ENCODE peak calls at places on chromosomes 16 and 17, in five cellular contexts. M, E, F, O and H are unnamed samples.

GRCh38 chr16:53904533-53904932 is 200.6 kb downstream of the FTO start:
- DNase-seq in F (no peak), E (no peak), O (no peak), M (no peak), H (no peak)

GRCh38 chr16:55853114-55853513 is 20.2 kb upstream of the CES1 start:
- DNase-seq in E (no peak), O (no peak), M (no peak), F (no peak), H (no peak)

GRCh38 chr16:50848755-50849514 is 107.0 kb downstream of the CYLD start:
- DNase-seq in M (no peak), O (no peak), E (no peak), F (peak; percentile 73), H (no peak)

GRCh38 chr17:3968886-3969524 is 4.8 kb upstream of the ATP2A3 start:
- DNase-seq in M (no peak), F (no peak), E (no peak), O (no peak), H (no peak)

GRCh38 chr16:28218109-28218508 is 6.3 kb upstream of the XPO6 start:
- DNase-seq in M (peak; percentile 27), E (peak; percentile 47), O (no peak), F (no peak), H (no peak)

GRCh38 chr17:77453613-77454559 is 313.1 kb downstream of the SEC14L1 start:
- DNase-seq in M (peak; percentile 89), O (no peak), E (no peak), F (peak; percentile 92), H (no peak)

GRCh38 chr17:12985431-12986285 is 32.2 kb downstream of the ELAC2 start:
- DNase-seq in O (peak; percentile 53), M (no peak), E (no peak), F (no peak), H (no peak)

GRCh38 chr16:59047114-59047513 is 313.0 kb upstream of the GOT2 start:
- DNase-seq in O (no peak), E (no peak), F (no peak), M (no peak), H (no peak)

GRCh38 chr17:31269597-31269996 is 27.4 kb downstream of the OMG start:
- DNase-seq in M (no peak), O (no peak), F (no peak), E (peak; percentile 32), H (no peak)
- TF ChIP-seq CTCF in M (no peak), O (no peak), F (no peak), E (no peak), H (no peak)

GRCh38 chr17:65609749-65610148 is 48.3 kb upstream of the AXIN2 start:
- DNase-seq in E (no peak), M (peak; percentile 28), F (no peak), O (no peak), H (no peak)

GRCh38 chr17:65604070-65604469 is 42.6 kb upstream of the AXIN2 start:
- DNase-seq in O (no peak), M (no peak), F (no peak), E (no peak), H (no peak)

GRCh38 chr17:65609303-65609702 is 47.9 kb upstream of the AXIN2 start:
- DNase-seq in M (no peak), F (no peak), E (no peak), O (no peak), H (no peak)
- TF ChIP-seq POLR2A in M (no peak), F (no peak), E (no peak), O (no peak), H (no peak)

DNA sequence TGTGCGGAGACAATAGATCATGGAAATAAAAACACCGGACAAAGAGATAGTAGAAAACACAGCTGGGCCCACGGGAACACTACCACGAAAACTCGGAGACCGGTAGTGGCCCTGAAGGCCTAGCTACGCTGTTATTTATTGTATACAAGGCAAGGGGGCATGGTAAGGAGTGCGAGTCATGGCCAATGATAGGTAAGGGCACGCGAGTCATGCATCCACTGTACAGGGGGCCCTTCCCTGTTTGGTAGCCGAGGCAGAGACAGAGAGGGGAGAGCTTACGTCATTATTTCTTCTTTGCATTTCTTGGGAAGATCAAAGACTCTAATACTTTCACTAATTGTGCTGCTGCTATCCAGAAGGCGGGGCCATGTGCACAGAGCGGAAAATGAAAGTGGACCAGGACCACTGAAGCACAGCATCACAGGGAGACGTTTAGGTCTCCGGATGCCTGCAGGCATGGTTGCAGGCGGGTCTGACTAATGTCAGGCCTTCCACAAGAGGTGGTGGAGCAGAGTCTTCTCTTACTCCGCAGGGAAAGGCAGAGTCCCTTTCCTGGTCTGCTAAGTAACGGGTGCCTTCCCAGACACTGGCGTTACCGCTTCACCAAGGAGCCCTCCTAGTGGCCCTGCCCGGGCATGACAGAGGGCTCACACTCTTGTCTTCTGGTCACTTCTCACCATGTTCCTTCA is 74.4 kb upstream of the ARL4D start:
- DNase-seq in O (no peak), E (no peak), M (no peak), F (no peak), H (no peak)
- TF ChIP-seq CTCF in O (peak; percentile 13), E (peak; percentile 15), M (no peak), F (no peak), H (peak; percentile 8)

GRCh38 chr16:89397331-89397861 is 93.0 kb downstream of the ANKRD11 start:
- DNase-seq in M (no peak), F (no peak), E (no peak), O (no peak), H (no peak)
- TF ChIP-seq POLR2A in M (no peak), F (no peak), E (no peak), O (no peak), H (no peak)

GRCh38 chr16:85027968-85028637 is 508 bp downstream of the KIAA0513 start:
- DNase-seq in O (no peak), M (peak; percentile 46), E (no peak), F (peak; percentile 60), H (no peak)
- TF ChIP-seq CTCF in O (no peak), M (no peak), E (peak; percentile 40), F (no peak), H (no peak)

GRCh38 chr17:56424005-56424404 is 169.5 kb upstream of the NOG start:
- DNase-seq in E (no peak), O (no peak), F (no peak), M (no peak), H (no peak)
- TF ChIP-seq POLR2A in E (no peak), O (no peak), F (no peak), M (no peak), H (no peak)

GRCh38 chr17:8835631-8836364 is 31.7 kb downstream of the PIK3R6 start:
- DNase-seq in O (no peak), M (no peak), E (no peak), F (no peak), H (no peak)

GRCh38 chr17:8831234-8831849 is 32.2 kb upstream of the MFSD6L start:
- DNase-seq in O (no peak), M (no peak), E (no peak), F (no peak), H (no peak)

GRCh38 chr17:8835106-8835505 is 32.4 kb downstream of the PIK3R6 start:
- DNase-seq in E (no peak), M (no peak), F (no peak), O (no peak), H (no peak)

GRCh38 chr17:8830141-8830540 is 31.0 kb upstream of the MFSD6L start:
- DNase-seq in E (no peak), F (no peak), O (no peak), M (no peak), H (no peak)

GRCh38 chr17:8832711-8833352 is 33.7 kb upstream of the MFSD6L start:
- DNase-seq in F (no peak), M (peak; percentile 28), O (no peak), E (peak; percentile 12), H (no peak)
- TF ChIP-seq CTCF in F (no peak), M (peak; percentile 26), O (peak; percentile 61), E (peak; percentile 81), H (no peak)

GRCh38 chr17:74119049-74119580 is 84.4 kb upstream of the RPL38 start:
- DNase-seq in F (no peak), E (no peak), M (no peak), O (no peak), H (no peak)
- TF ChIP-seq POLR2A in F (no peak), E (no peak), M (no peak), O (no peak), H (no peak)